ENCODE peak calls at places on chromosome 16, in six cellular contexts. U, S, H, L, M and E are unnamed samples.

GRCh38 chr16:72992142-72992601 is 55.8 kb downstream of the ZFHX3 start:
- DNase-seq in M (no peak), U (no peak), S (no peak), L (no peak), H (no peak), E (no peak)

GRCh38 chr16:71542377-71542776 is 16.2 kb downstream of the CHST4 start:
- DNase-seq in U (peak; percentile 6), S (peak; percentile 58), M (peak; percentile 63), L (peak; percentile 58), H (no peak), E (peak; percentile 74)

GRCh38 chr16:2825049-2825742 is 4.9 kb upstream of the ZG16B start:
- DNase-seq in S (no peak), L (no peak), M (no peak), H (no peak), U (no peak), E (no peak)

GRCh38 chr16:1154291-1154886 is 1.5 kb downstream of the CACNA1H start:
- DNase-seq in L (no peak), S (peak; percentile 40), H (no peak), U (no peak), M (no peak), E (no peak)

GRCh38 chr16:5480796-5481195 is 383.2 kb upstream of the EEF2KMT start:
- DNase-seq in M (no peak), H (no peak), L (no peak), S (no peak), U (no peak), E (no peak)

GRCh38 chr16:89880477-89881367 is 7.3 kb downstream of the TCF25 start:
- DNase-seq in S (no peak), U (no peak), H (no peak), L (no peak), M (no peak), E (no peak)

GRCh38 chr16:83779881-83780280 is 27.9 kb upstream of the HSBP1 start:
- DNase-seq in H (no peak), S (no peak), L (no peak), M (no peak), U (peak; percentile 59), E (no peak)

GRCh38 chr16:48447428-48447827 is 62.2 kb upstream of the SIAH1 start:
- DNase-seq in L (no peak), S (no peak), U (no peak), H (no peak), M (no peak), E (no peak)

GRCh38 chr16:59179446-59180082 is 445.4 kb upstream of the GOT2 start:
- DNase-seq in H (no peak), S (peak; percentile 7), U (no peak), L (no peak), M (peak; percentile 16), E (no peak)

GRCh38 chr16:56252835-56253234 is 61.5 kb downstream of the GNAO1 start:
- DNase-seq in M (no peak), H (no peak), U (peak; percentile 9), S (no peak), L (no peak), E (no peak)

GRCh38 chr16:84788968-84789371 is 30.8 kb upstream of the CRISPLD2 start:
- DNase-seq in L (no peak), M (no peak), S (no peak), H (no peak), U (no peak), E (no peak)

GRCh38 chr16:81401035-81401950 is 43.3 kb upstream of the CMIP start:
- DNase-seq in S (peak; percentile 96), L (peak; percentile 56), U (peak; percentile 62), H (no peak), M (peak; percentile 12), E (no peak)

DNA sequence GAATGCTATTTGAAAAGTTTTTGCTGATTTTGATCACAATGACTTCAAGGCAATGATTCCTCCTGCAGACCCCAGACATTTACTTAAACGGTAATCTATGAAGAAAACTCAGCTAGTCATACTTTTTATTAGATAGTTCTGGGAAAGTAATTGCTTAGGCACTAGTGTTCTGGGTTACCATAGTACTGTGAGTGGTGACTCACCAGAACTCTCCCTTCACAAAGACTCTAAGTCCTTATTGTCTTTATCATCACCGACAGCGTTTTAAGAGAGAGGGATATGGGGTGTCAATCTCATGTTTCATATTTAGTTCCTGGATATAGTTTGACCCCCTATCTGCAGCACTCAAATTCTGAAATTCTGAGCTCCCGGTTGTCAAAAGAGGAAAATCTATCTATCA is 43.0 kb upstream of the CDH8 start:
- DNase-seq in S (no peak), L (no peak), U (no peak), H (no peak), M (no peak), E (no peak)
- TF ChIP-seq BHLHE40 in S (no peak), L (no peak), U (no peak), H (no peak), M (no peak), E (no peak)

GRCh38 chr16:87698676-87699179 is 67.1 kb downstream of the KLHDC4 start:
- DNase-seq in H (no peak), L (no peak), U (no peak), S (no peak), M (no peak), E (no peak)
- TF ChIP-seq BHLHE40 in H (no peak), L (no peak), U (no peak), S (no peak), M (no peak), E (no peak)

GRCh38 chr16:86580063-86580797 is 1.9 kb downstream of the FOXL1 start:
- DNase-seq in M (no peak), U (peak; percentile 54), S (no peak), H (no peak), L (no peak), E (no peak)
- TF ChIP-seq BHLHE40 in M (no peak), U (no peak), S (no peak), H (no peak), L (no peak), E (no peak)

GRCh38 chr16:28492511-28492910 is 637 bp upstream of the CLN3 start:
- DNase-seq in H (no peak), U (no peak), M (no peak), S (no peak), L (no peak), E (no peak)

GRCh38 chr16:28495098-28495793 is 803 bp downstream of the APOBR start:
- DNase-seq in M (no peak), L (no peak), H (no peak), S (no peak), U (no peak), E (no peak)

GRCh38 chr16:28491970-28492474 is at the start of gene CLN3:
- DNase-seq in H (peak; percentile 89), U (peak; percentile 94), S (peak; percentile 98), L (peak; percentile 92), M (peak; percentile 96), E (peak; percentile 92)

GRCh38 chr16:28495795-28496749 is 1.6 kb downstream of the APOBR start:
- DNase-seq in S (no peak), L (no peak), U (no peak), H (no peak), M (no peak), E (no peak)

GRCh38 chr16:28494141-28494851 is at the start of gene APOBR:
- DNase-seq in M (no peak), H (peak; percentile 83), U (no peak), L (peak; percentile 71), S (no peak), E (no peak)
- TF ChIP-seq BHLHE40 in M (no peak), H (peak; percentile 63), U (no peak), L (no peak), S (no peak), E (no peak)

GRCh38 chr16:29784901-29785500 is 5.5 kb upstream of the KIF22 start:
- DNase-seq in L (peak; percentile 79), M (no peak), U (peak; percentile 22), H (no peak), S (no peak), E (no peak)
- TF ChIP-seq BHLHE40 in L (no peak), M (no peak), U (no peak), H (peak; percentile 10), S (no peak), E (no peak)

DNA sequence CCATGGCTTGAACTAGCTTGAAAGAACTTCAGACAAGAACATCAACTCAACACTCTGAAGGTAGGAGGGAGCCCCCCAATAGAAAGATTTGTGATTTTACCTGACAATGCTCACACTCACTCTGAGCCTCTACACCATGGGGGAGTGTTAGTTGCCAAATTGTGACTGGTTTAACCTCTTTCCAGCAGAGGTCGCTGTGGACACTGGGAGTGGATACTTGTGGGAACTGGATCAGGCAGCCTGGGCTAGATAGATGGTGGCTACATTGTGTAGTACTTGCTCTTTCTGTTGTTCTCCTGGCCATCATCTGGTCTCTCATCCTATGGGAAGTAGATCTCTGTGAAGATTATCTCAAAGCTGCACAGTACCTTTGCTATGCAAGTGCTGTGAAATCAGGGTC is 2.9 kb downstream of the SMPD3 start:
- DNase-seq in S (peak; percentile 41), L (peak; percentile 44), M (peak; percentile 67), H (peak; percentile 28), U (peak; percentile 5), E (peak; percentile 56)
- TF ChIP-seq BHLHE40 in S (no peak), L (no peak), M (no peak), H (no peak), U (no peak), E (no peak)